ENCODE peak calls at places on chromosomes 2 and 18, in eight cellular contexts. One of them, this sample, is unnamed.
A peak's percentile ranks its signal among the peaks of the same experiment; 100 is the strongest.

GRCh38 chr18:49725809-49726514 is 87.4 kb downstream of the ACAA2 start:
- DNase-seq in GM23338: peak; percentile 83
- DNase-seq in SK-N-SH: peak; percentile 29
- DNase-seq in neural progenitor cell: peak; percentile 83
- DNase-seq in OCI-LY7: no peak
- DNase-seq in astrocyte: peak; percentile 99
- DNase-seq in K562: peak; percentile 29
- DNase-seq in IMR-90: peak; percentile 98
- DNase-seq in this sample: peak; percentile 95

GRCh38 chr2:95032341-95032740 is 6.8 kb downstream of the MAL start:
- DNase-seq in astrocyte: no peak
- DNase-seq in neural progenitor cell: no peak
- DNase-seq in IMR-90: no peak
- DNase-seq in OCI-LY7: no peak
- DNase-seq in GM23338: no peak
- DNase-seq in K562: no peak
- DNase-seq in SK-N-SH: no peak
- DNase-seq in this sample: no peak

GRCh38 chr2:235324324-235324723 is 169.5 kb upstream of the AGAP1 start:
- DNase-seq in IMR-90: peak; percentile 23
- DNase-seq in GM23338: peak; percentile 35
- DNase-seq in OCI-LY7: no peak
- DNase-seq in neural progenitor cell: peak; percentile 41
- DNase-seq in astrocyte: no peak
- DNase-seq in SK-N-SH: no peak
- DNase-seq in K562: no peak
- DNase-seq in this sample: no peak

GRCh38 chr2:22992446-22992845 is 392.5 kb upstream of the KLHL29 start:
- DNase-seq in OCI-LY7: no peak
- DNase-seq in SK-N-SH: no peak
- DNase-seq in GM23338: no peak
- DNase-seq in neural progenitor cell: no peak
- DNase-seq in astrocyte: no peak
- DNase-seq in IMR-90: no peak
- DNase-seq in K562: no peak
- DNase-seq in this sample: no peak

GRCh38 chr2:127859712-127860085 is 1.7 kb upstream of the POLR2D start:
- DNase-seq in neural progenitor cell: peak; percentile 87
- DNase-seq in IMR-90: no peak
- DNase-seq in OCI-LY7: peak; percentile 73
- DNase-seq in SK-N-SH: no peak
- DNase-seq in astrocyte: no peak
- DNase-seq in GM23338: peak; percentile 95
- DNase-seq in K562: peak; percentile 73
- DNase-seq in this sample: no peak

GRCh38 chr2:127486247-127486912 is 39.9 kb downstream of the IWS1 start:
- DNase-seq in neural progenitor cell: no peak
- DNase-seq in SK-N-SH: no peak
- DNase-seq in GM23338: no peak
- DNase-seq in IMR-90: peak; percentile 20
- DNase-seq in OCI-LY7: no peak
- DNase-seq in K562: no peak
- DNase-seq in astrocyte: peak; percentile 20
- DNase-seq in this sample: peak; percentile 59

GRCh38 chr2:180730976-180731375 is 249.4 kb upstream of the UBE2E3 start:
- DNase-seq in astrocyte: no peak
- DNase-seq in neural progenitor cell: no peak
- DNase-seq in GM23338: no peak
- DNase-seq in OCI-LY7: no peak
- DNase-seq in K562: no peak
- DNase-seq in SK-N-SH: no peak
- DNase-seq in IMR-90: peak; percentile 27
- DNase-seq in this sample: peak; percentile 42

GRCh38 chr2:118668431-118669424 is 178.7 kb downstream of the EN1 start:
- DNase-seq in IMR-90: peak; percentile 95
- DNase-seq in astrocyte: peak; percentile 99
- DNase-seq in K562: no peak
- DNase-seq in SK-N-SH: no peak
- DNase-seq in neural progenitor cell: peak; percentile 24
- DNase-seq in OCI-LY7: no peak
- DNase-seq in GM23338: no peak
- DNase-seq in this sample: peak; percentile 98

GRCh38 chr2:231665208-231665921 is 43.0 kb upstream of the PTMA start:
- DNase-seq in OCI-LY7: no peak
- DNase-seq in IMR-90: no peak
- DNase-seq in SK-N-SH: peak; percentile 37
- DNase-seq in neural progenitor cell: no peak
- DNase-seq in astrocyte: no peak
- DNase-seq in K562: no peak
- DNase-seq in GM23338: no peak
- DNase-seq in this sample: no peak

GRCh38 chr2:72924353-72925240 is 7.3 kb downstream of the EMX1 start:
- DNase-seq in SK-N-SH: peak; percentile 60
- DNase-seq in astrocyte: no peak
- DNase-seq in GM23338: peak; percentile 69
- DNase-seq in neural progenitor cell: peak; percentile 74
- DNase-seq in IMR-90: no peak
- DNase-seq in OCI-LY7: no peak
- DNase-seq in K562: no peak
- DNase-seq in this sample: peak; percentile 37
- H3K4me3 ChIP-seq in SK-N-SH: no peak overlapping the region
- H3K4me3 ChIP-seq in astrocyte: no peak overlapping the region
- H3K4me3 ChIP-seq in GM23338: peak overlapping the region; percentile 62
- H3K4me3 ChIP-seq in neural progenitor cell: peak overlapping the region; percentile 38
- H3K4me3 ChIP-seq in IMR-90: no peak overlapping the region
- H3K4me3 ChIP-seq in OCI-LY7: no peak overlapping the region
- H3K4me3 ChIP-seq in K562: no peak overlapping the region
- H3K4me3 ChIP-seq in this sample: no peak overlapping the region

GRCh38 chr2:49044680-49045079 is 109.6 kb downstream of the FSHR start:
- DNase-seq in neural progenitor cell: peak; percentile 75
- DNase-seq in GM23338: peak; percentile 65
- DNase-seq in astrocyte: no peak
- DNase-seq in SK-N-SH: peak; percentile 6
- DNase-seq in IMR-90: no peak
- DNase-seq in K562: no peak
- DNase-seq in OCI-LY7: no peak
- DNase-seq in this sample: no peak
- H2AFZ ChIP-seq in neural progenitor cell: peak overlapping the region; percentile 89
- H2AFZ ChIP-seq in GM23338: peak overlapping the region; percentile 25
- H2AFZ ChIP-seq in astrocyte: no peak overlapping the region
- H2AFZ ChIP-seq in SK-N-SH: no peak overlapping the region
- H2AFZ ChIP-seq in IMR-90: no peak overlapping the region
- H2AFZ ChIP-seq in K562: no peak overlapping the region
- H2AFZ ChIP-seq in OCI-LY7: no peak overlapping the region
- H2AFZ ChIP-seq in this sample: no peak overlapping the region

GRCh38 chr2:101778102-101778501 is 80.6 kb downstream of the MAP4K4 start:
- DNase-seq in GM23338: no peak
- DNase-seq in K562: no peak
- DNase-seq in OCI-LY7: no peak
- DNase-seq in SK-N-SH: no peak
- DNase-seq in neural progenitor cell: no peak
- DNase-seq in astrocyte: no peak
- DNase-seq in IMR-90: no peak
- DNase-seq in this sample: no peak
- H3K4me3 ChIP-seq in GM23338: no peak overlapping the region
- H3K4me3 ChIP-seq in K562: no peak overlapping the region
- H3K4me3 ChIP-seq in OCI-LY7: no peak overlapping the region
- H3K4me3 ChIP-seq in SK-N-SH: no peak overlapping the region
- H3K4me3 ChIP-seq in neural progenitor cell: no peak overlapping the region
- H3K4me3 ChIP-seq in astrocyte: no peak overlapping the region
- H3K4me3 ChIP-seq in IMR-90: no peak overlapping the region
- H3K4me3 ChIP-seq in this sample: no peak overlapping the region

DNA sequence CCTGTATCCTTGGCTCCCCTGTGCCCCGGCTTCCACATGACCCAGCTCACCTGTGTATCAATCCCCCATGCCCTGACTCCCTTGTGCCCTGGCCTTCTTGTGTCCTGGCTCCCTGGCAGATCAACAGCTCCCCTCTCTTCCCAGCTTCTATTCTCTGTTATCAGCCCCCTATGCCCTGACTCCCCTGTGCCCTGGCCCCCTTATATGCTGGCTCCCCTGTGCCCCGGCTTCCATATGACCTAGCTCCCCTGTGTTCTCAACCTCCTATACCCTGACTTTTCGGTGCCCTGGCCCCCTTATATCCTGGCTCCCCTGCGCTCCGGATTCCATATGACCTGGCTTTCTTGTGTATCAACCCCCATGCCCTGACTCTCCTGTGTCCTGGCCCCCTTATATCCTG is 209.2 kb downstream of the LOXHD1 start:
- DNase-seq in neural progenitor cell: no peak
- DNase-seq in K562: no peak
- DNase-seq in IMR-90: no peak
- DNase-seq in GM23338: no peak
- DNase-seq in SK-N-SH: no peak
- DNase-seq in astrocyte: no peak
- DNase-seq in OCI-LY7: no peak
- DNase-seq in this sample: no peak
- H2AFZ ChIP-seq in neural progenitor cell: no peak overlapping the region
- H2AFZ ChIP-seq in K562: no peak overlapping the region
- H2AFZ ChIP-seq in IMR-90: no peak overlapping the region
- H2AFZ ChIP-seq in GM23338: no peak overlapping the region
- H2AFZ ChIP-seq in SK-N-SH: no peak overlapping the region
- H2AFZ ChIP-seq in astrocyte: no peak overlapping the region
- H2AFZ ChIP-seq in OCI-LY7: no peak overlapping the region
- H2AFZ ChIP-seq in this sample: no peak overlapping the region

GRCh38 chr2:238203973-238204683 is 633 bp upstream of the ILKAP start:
- DNase-seq in IMR-90: no peak
- DNase-seq in K562: peak; percentile 16
- DNase-seq in SK-N-SH: no peak
- DNase-seq in GM23338: no peak
- DNase-seq in OCI-LY7: peak; percentile 10
- DNase-seq in neural progenitor cell: no peak
- DNase-seq in astrocyte: no peak
- DNase-seq in this sample: no peak
- H3K4me3 ChIP-seq in IMR-90: peak overlapping the region; percentile 50
- H3K4me3 ChIP-seq in K562: peak overlapping the region; percentile 79
- H3K4me3 ChIP-seq in SK-N-SH: peak overlapping the region; percentile 48
- H3K4me3 ChIP-seq in GM23338: peak overlapping the region; percentile 57
- H3K4me3 ChIP-seq in OCI-LY7: peak overlapping the region; percentile 96
- H3K4me3 ChIP-seq in neural progenitor cell: peak overlapping the region; percentile 90
- H3K4me3 ChIP-seq in astrocyte: peak overlapping the region; percentile 55
- H3K4me3 ChIP-seq in this sample: peak overlapping the region; percentile 96

GRCh38 chr2:27251786-27252185 is 11.1 kb downstream of the SLC30A3 start:
- DNase-seq in IMR-90: no peak
- DNase-seq in SK-N-SH: no peak
- DNase-seq in astrocyte: no peak
- DNase-seq in K562: no peak
- DNase-seq in OCI-LY7: peak; percentile 55
- DNase-seq in GM23338: no peak
- DNase-seq in neural progenitor cell: no peak
- DNase-seq in this sample: no peak

GRCh38 chr2:27247893-27248292 is 15.0 kb downstream of the SLC30A3 start:
- DNase-seq in GM23338: no peak
- DNase-seq in OCI-LY7: no peak
- DNase-seq in IMR-90: no peak
- DNase-seq in SK-N-SH: no peak
- DNase-seq in neural progenitor cell: no peak
- DNase-seq in K562: no peak
- DNase-seq in astrocyte: no peak
- DNase-seq in this sample: no peak

GRCh38 chr2:27249077-27249890 is 13.6 kb downstream of the SLC30A3 start:
- DNase-seq in OCI-LY7: peak; percentile 21
- DNase-seq in SK-N-SH: peak; percentile 52
- DNase-seq in neural progenitor cell: no peak
- DNase-seq in K562: no peak
- DNase-seq in astrocyte: peak; percentile 15
- DNase-seq in IMR-90: no peak
- DNase-seq in GM23338: no peak
- DNase-seq in this sample: no peak

GRCh38 chr2:27250652-27251379 is 12.0 kb downstream of the SLC30A3 start:
- DNase-seq in IMR-90: no peak
- DNase-seq in K562: no peak
- DNase-seq in astrocyte: no peak
- DNase-seq in SK-N-SH: no peak
- DNase-seq in OCI-LY7: peak; percentile 90
- DNase-seq in neural progenitor cell: no peak
- DNase-seq in GM23338: no peak
- DNase-seq in this sample: no peak

DNA sequence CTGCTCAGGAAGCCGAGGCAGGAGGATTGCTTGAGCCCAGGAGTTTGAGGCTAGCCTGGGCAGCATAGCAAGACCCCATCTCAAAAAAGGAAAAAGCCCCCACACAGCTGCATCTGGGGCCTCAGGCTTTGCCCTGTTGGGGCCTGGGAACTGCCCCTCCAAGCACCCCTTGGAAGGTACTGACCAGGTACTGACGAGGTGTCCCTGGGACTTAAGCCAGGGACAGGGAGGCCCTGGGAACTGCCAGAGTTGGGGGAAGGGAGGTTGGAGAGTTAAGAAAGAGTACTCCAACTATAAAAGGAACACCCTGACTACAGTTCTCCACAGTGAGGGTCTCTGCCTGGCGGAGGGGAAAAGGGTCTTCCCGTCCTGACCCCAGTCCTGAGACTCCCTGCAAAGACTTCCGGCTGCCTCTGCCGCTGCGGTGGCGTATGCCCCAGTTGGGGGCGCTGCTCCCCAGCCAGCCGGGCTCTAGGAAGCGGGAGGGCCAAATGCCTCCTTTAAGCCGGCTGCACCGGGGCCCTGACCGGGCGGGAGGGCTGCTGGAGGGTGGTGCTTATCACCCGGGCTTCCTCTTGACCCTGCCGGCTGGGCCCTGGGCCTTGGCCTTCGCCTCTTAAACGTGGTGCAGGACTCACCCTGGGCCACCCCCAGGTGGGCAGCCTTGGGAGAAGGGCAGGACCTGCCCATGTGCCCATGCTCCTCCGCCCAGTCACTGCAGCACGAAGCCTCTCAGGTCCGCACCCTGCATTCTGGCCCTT is 12.8 kb downstream of the SLC30A3 start:
- DNase-seq in K562: peak; percentile 91
- DNase-seq in GM23338: peak; percentile 92
- DNase-seq in OCI-LY7: peak; percentile 91
- DNase-seq in SK-N-SH: peak; percentile 87
- DNase-seq in IMR-90: peak; percentile 31
- DNase-seq in astrocyte: no peak
- DNase-seq in neural progenitor cell: peak; percentile 90
- DNase-seq in this sample: peak; percentile 66
- H2AFZ ChIP-seq in K562: peak overlapping the region; percentile 95
- H2AFZ ChIP-seq in GM23338: peak overlapping the region; percentile 99
- H2AFZ ChIP-seq in OCI-LY7: peak overlapping the region; percentile 76
- H2AFZ ChIP-seq in SK-N-SH: no peak overlapping the region
- H2AFZ ChIP-seq in IMR-90: peak overlapping the region; percentile 76
- H2AFZ ChIP-seq in astrocyte: no peak overlapping the region
- H2AFZ ChIP-seq in neural progenitor cell: peak overlapping the region; percentile 97
- H2AFZ ChIP-seq in this sample: no peak overlapping the region